ENCODE peak calls at places on chromosomes 16 and 17, in six cellular contexts. S is heart right ventricle, H is HL-60, I is astrocyte of the spinal cord, U is K562, B is tibial artery. G is an unnamed sample.
A peak's percentile ranks its signal among the peaks of the same experiment; 100 is the strongest.

GRCh38 chr17:13202835-13203234 is 185.0 kb upstream of the ELAC2 start:
- DNase-seq in I (no peak), U (no peak), B (no peak), S (no peak), H (no peak), G (peak; percentile 25)

GRCh38 chr17:63773272-63774140 is at the start of gene CCDC47:
- DNase-seq in S (peak; percentile 99), U (peak; percentile 95), H (peak; percentile 99), I (peak; percentile 100), B (peak; percentile 100), G (peak; percentile 99)

GRCh38 chr17:81231766-81232581 is 6.9 kb downstream of the TEPSIN start:
- DNase-seq in I (no peak), S (no peak), H (no peak), B (peak; percentile 65), U (no peak), G (no peak)

GRCh38 chr16:80717611-80718010 is 86.8 kb downstream of the CDYL2 start:
- DNase-seq in H (no peak), B (no peak), S (no peak), I (no peak), U (no peak), G (no peak)

GRCh38 chr16:85126731-85127662 is 14.7 kb upstream of the CIBAR2 start:
- DNase-seq in U (peak; percentile 64), I (peak; percentile 89), H (no peak), S (no peak), B (peak; percentile 69), G (no peak)

GRCh38 chr17:36691606-36692005 is 90.2 kb downstream of the MRM1 start:
- DNase-seq in B (no peak), H (no peak), I (no peak), S (no peak), U (no peak), G (no peak)

GRCh38 chr17:330993-331701 is 21.5 kb downstream of the RPH3AL start:
- DNase-seq in S (peak; percentile 75), I (no peak), B (peak; percentile 72), H (no peak), U (no peak), G (no peak)

GRCh38 chr17:4162775-4163498 is 19.9 kb downstream of the CYB5D2 start:
- DNase-seq in H (no peak), S (no peak), U (no peak), I (no peak), B (no peak), G (no peak)

GRCh38 chr16:69397821-69398521 is 12.2 kb upstream of the TERF2 start:
- DNase-seq in H (no peak), U (no peak), S (peak; percentile 70), I (peak; percentile 81), B (no peak), G (peak; percentile 66)

DNA sequence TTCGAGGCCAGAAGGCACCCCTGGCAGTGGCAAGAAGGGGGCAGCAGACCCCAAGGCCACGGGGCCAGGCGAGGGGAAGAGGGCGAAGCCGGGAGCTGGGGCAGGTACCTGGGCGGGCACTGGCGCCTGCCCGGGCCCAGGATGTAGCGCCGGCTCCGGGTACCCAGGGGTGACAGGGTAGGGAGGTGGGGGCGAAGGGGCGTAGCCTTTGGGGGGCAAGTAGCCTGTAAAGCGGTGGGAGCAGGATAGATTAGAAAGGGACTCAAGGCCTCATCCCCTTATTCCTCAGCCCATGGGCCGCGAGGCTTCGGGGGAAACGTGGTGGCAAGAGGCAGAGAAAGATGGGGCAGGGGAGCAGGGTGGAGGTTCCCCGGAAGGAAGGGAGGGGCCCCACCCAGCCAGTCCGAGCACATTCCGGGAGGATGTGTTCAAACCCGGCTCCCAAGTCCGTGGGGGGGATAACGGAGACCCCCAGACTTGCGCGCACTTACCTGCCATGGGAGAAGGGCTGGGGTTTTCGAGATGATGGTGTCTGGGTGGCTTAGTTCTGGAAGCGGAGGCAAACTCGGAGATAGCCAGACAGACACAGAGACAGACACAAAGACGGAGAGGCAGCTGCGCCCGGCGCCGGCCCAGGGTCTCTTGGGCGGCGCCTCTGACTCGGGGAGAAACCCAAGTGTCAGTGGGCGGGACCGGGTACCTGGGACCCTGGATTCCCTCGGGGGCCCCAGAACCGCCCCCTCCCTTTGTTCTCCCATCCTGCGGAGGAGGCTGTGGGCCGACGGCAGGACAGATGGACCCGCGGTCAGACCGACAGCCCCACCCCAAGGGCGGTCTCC is 493 bp downstream of the PLSCR3 start:
- DNase-seq in U (peak; percentile 33), S (no peak), B (no peak), H (no peak), I (no peak), G (peak; percentile 43)
- TF ChIP-seq CTCF in U (no peak), S (no peak), B (no peak), H (no peak), I (peak; percentile 27), G (no peak)

DNA sequence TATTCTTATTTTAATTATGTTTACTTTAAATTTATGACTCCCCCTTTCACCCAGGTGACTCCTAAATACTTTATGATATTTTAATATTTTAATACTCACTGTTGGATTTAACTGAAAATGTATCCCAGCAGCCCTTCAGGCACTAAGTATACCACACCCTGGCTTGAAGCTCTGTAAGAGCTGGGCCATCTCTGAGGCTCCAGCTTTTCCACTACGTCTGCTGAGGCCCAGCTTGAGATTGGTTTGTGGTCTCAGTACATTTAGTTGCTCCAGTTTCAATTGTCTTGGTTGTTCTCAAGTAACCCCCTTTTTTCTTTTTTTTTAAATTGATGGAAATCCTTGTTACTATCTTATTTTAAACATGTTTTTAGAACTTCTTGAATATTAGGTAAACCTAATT is 27.0 kb upstream of the CAPNS2 start:
- DNase-seq in H (no peak), B (no peak), S (no peak), I (no peak), U (no peak), G (no peak)
- TF ChIP-seq CTCF in H (no peak), B (no peak), S (no peak), I (no peak), U (no peak), G (no peak)

GRCh38 chr16:3754772-3755171 is 37.4 kb upstream of the TRAP1 start:
- DNase-seq in H (no peak), I (no peak), U (no peak), S (no peak), B (no peak), G (no peak)

GRCh38 chr16:3754304-3754703 is 37.0 kb upstream of the TRAP1 start:
- DNase-seq in B (no peak), H (no peak), U (no peak), S (no peak), I (peak; percentile 31), G (no peak)

GRCh38 chr16:3755249-3755648 is 37.9 kb upstream of the TRAP1 start:
- DNase-seq in H (no peak), S (no peak), U (no peak), B (no peak), I (no peak), G (no peak)

GRCh38 chr16:3751878-3752277 is 34.6 kb upstream of the TRAP1 start:
- DNase-seq in I (no peak), U (no peak), S (no peak), H (no peak), B (peak; percentile 13), G (no peak)

DNA sequence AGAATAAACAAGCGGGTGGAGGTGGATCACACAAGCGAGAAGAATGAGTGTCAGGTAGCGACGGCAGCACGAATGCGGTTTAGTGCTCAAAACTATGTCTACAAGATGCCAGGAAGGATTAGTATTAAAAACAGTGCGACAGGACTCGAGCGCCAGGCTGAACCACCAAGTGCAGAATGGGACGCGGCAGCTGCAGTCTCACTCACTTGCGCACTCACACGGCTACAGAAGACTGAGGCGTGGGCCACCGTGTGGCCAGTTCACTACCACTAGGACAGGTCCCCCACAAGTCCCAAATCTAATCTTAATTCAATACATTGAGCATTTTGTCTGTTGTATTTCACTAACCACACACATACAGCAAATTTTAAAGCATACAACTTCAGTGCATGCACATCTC is 35.7 kb upstream of the TRAP1 start:
- DNase-seq in H (no peak), U (no peak), B (peak; percentile 32), I (no peak), S (no peak), G (no peak)
- TF ChIP-seq CTCF in H (no peak), U (no peak), B (no peak), I (no peak), S (no peak), G (no peak)

GRCh38 chr16:19305443-19305842 is 19.9 kb downstream of the CLEC19A start:
- DNase-seq in S (no peak), I (no peak), U (no peak), H (no peak), B (no peak), G (no peak)

GRCh38 chr16:19304670-19305240 is 19.2 kb downstream of the CLEC19A start:
- DNase-seq in S (no peak), I (no peak), U (no peak), H (no peak), B (no peak), G (no peak)

GRCh38 chr16:19308392-19308791 is 22.9 kb downstream of the CLEC19A start:
- DNase-seq in U (no peak), I (no peak), B (no peak), H (no peak), S (no peak), G (no peak)

GRCh38 chr16:19309178-19309577 is 23.6 kb downstream of the CLEC19A start:
- DNase-seq in S (no peak), H (no peak), U (no peak), B (no peak), I (no peak), G (no peak)

DNA sequence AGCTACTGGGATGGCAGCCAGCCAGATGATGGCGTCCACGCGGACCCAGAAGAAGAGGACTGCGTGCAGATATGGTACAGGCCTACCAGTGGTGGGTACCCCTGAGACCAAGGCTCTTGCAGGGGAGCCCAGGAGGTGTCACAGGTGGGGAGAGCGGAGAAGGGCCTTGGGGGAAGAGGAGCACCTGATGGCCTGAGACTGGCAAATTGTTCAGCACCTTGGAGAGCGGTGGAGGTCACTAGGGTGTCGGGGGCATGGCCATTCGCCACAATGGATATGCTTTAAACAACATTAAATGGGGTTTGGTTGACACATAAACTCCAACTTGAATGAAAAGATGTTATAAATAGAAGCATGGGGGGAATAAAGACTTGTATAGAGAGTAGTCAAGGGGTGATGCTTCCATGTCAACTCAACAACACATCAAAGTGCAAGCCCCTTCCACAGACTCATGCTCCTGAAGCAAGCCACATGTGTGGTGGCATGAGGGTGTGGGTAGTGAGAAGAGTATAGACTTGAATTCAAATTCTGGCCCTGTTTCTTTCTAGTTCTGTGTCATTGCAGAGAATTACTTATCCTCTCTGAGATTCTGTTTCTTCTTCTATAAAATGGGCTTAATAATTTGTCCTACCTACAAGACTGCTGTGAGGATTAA is 22.2 kb downstream of the CLEC19A start:
- DNase-seq in H (no peak), U (peak; percentile 35), B (no peak), I (no peak), S (no peak), G (no peak)
- TF ChIP-seq CTCF in H (no peak), U (no peak), B (no peak), I (no peak), S (no peak), G (no peak)

GRCh38 chr17:17732892-17733670 is 51.8 kb downstream of the RAI1 start:
- DNase-seq in B (no peak), S (no peak), U (no peak), I (peak; percentile 71), H (no peak), G (no peak)
- TF ChIP-seq CTCF in B (no peak), S (no peak), U (no peak), I (no peak), H (no peak), G (no peak)

DNA sequence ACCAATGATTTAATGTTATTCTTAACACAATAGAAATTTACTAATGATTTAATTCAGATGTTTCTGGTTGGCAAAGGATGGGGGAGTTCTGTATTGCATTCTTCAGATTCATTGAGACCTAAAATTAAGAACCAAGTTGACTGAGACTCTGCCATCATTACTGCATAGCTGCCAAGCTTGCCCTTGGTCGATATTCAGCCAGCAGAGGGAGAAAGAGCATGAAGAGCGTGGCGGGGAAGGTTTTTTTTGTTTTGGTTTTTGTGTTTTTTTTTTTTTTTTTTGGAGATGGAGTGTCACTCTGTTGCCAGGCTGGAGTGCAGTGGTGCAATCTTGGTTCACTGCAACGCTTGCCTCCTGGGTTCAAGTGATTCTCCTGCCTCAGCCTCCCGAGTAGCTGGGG is 659.4 kb upstream of the EEF2KMT start:
- DNase-seq in B (no peak), H (no peak), I (no peak), U (no peak), S (no peak), G (no peak)
- TF ChIP-seq CTCF in B (no peak), H (no peak), I (no peak), U (no peak), S (no peak), G (no peak)